ENCODE peak calls at places on chromosomes 6 and 20, in four cellular contexts. One of them, this sample, is unnamed.

GRCh38 chr20:25000268-25000801 is 7.8 kb upstream of the APMAP start:
- DNase-seq in uterus: peak; percentile 69
- DNase-seq in SK-N-SH: no peak
- DNase-seq in cardiac fibroblast: peak; percentile 95
- DNase-seq in this sample: no peak

GRCh38 chr6:113907107-113907506 is 50.0 kb downstream of the MARCKS start:
- DNase-seq in uterus: no peak
- DNase-seq in SK-N-SH: no peak
- DNase-seq in cardiac fibroblast: peak; percentile 27
- DNase-seq in this sample: no peak

GRCh38 chr6:144652292-144652891 is 367.3 kb downstream of the UTRN start:
- DNase-seq in uterus: no peak
- DNase-seq in SK-N-SH: no peak
- DNase-seq in cardiac fibroblast: no peak
- DNase-seq in this sample: no peak

GRCh38 chr6:105869835-105870506 is 216.2 kb upstream of the PRDM1 start:
- DNase-seq in uterus: no peak
- DNase-seq in SK-N-SH: no peak
- DNase-seq in cardiac fibroblast: no peak
- DNase-seq in this sample: no peak

GRCh38 chr20:60424267-60424904 is 466.2 kb downstream of the CDH26 start:
- DNase-seq in uterus: no peak
- DNase-seq in SK-N-SH: no peak
- DNase-seq in cardiac fibroblast: no peak
- DNase-seq in this sample: no peak

GRCh38 chr6:14921170-14921569 is 324.7 kb upstream of the JARID2 start:
- DNase-seq in uterus: peak; percentile 25
- DNase-seq in SK-N-SH: no peak
- DNase-seq in cardiac fibroblast: no peak
- DNase-seq in this sample: peak; percentile 73

GRCh38 chr6:90221403-90221802 is 75.2 kb downstream of the BACH2 start:
- DNase-seq in uterus: no peak
- DNase-seq in SK-N-SH: no peak
- DNase-seq in cardiac fibroblast: no peak
- DNase-seq in this sample: no peak

GRCh38 chr20:23533161-23533560 is 35.1 kb downstream of the CST9L start:
- DNase-seq in uterus: no peak
- DNase-seq in SK-N-SH: no peak
- DNase-seq in cardiac fibroblast: no peak
- DNase-seq in this sample: no peak

GRCh38 chr6:152404936-152405595 is 232.1 kb downstream of the SYNE1 start:
- DNase-seq in uterus: no peak
- DNase-seq in SK-N-SH: no peak
- DNase-seq in cardiac fibroblast: no peak
- DNase-seq in this sample: no peak